ENCODE peak calls at places on chromosomes 12 and 14, in five cellular contexts. S is nephron progenitor cell, U is psoas muscle, T is AG10803, M is hepatocyte. D is an unnamed sample.

GRCh38 chr12:65171073-65171472 is 1.7 kb downstream of the LEMD3 start:
- DNase-seq in S (no peak), U (no peak), T (no peak), M (no peak), D (no peak)

GRCh38 chr14:79576434-79576833 is 634.9 kb downstream of the DIO2 start:
- DNase-seq in S (no peak), U (no peak), T (no peak), M (no peak), D (no peak)

GRCh38 chr12:27573972-27574371 is 50.0 kb downstream of the PPFIBP1 start:
- DNase-seq in S (no peak), U (no peak), T (peak), M (no peak), D (no peak)

GRCh38 chr14:102655154-102655553 is 62.7 kb downstream of the RCOR1 start:
- DNase-seq in S (no peak), U (no peak), T (peak), M (peak), D (no peak)

GRCh38 chr12:128914908-128915563 is 61.8 kb downstream of the GLT1D1 start:
- DNase-seq in S (no peak), U (no peak), T (no peak), M (no peak), D (no peak)

GRCh38 chr14:104442107-104442551 is 137.4 kb upstream of the C14orf180 start:
- DNase-seq in S (no peak), U (no peak), T (no peak), M (no peak), D (peak)

GRCh38 chr14:81164167-81164774 is 56.5 kb downstream of the GTF2A1 start:
- DNase-seq in S (peak), U (peak), T (peak), M (peak), D (no peak)

GRCh38 chr12:27667540-27667939 is 28.7 kb upstream of the REP15 start:
- DNase-seq in S (no peak), U (peak), T (peak), M (no peak), D (no peak)

GRCh38 chr12:123131291-123131831 is 19.5 kb downstream of the PITPNM2 start:
- DNase-seq in S (no peak), U (no peak), T (peak), M (no peak), D (no peak)

GRCh38 chr12:68305278-68305677 is 26.9 kb downstream of the MDM1 start:
- DNase-seq in S (no peak), U (no peak), T (no peak), M (no peak), D (no peak)

GRCh38 chr14:91038439-91038838 is 22.0 kb downstream of the RPS6KA5 start:
- DNase-seq in S (no peak), U (peak), T (peak), M (no peak), D (no peak)

GRCh38 chr12:106046301-106046846 is 92.4 kb downstream of the NUAK1 start:
- DNase-seq in S (no peak), U (no peak), T (no peak), M (no peak), D (no peak)

GRCh38 chr14:58822856-58823255 is 185.1 kb downstream of the DACT1 start:
- DNase-seq in S (no peak), U (no peak), T (no peak), M (no peak), D (no peak)

GRCh38 chr14:103427485-103428443 is 42.5 kb downstream of the MARK3 start:
- DNase-seq in S (no peak), U (no peak), T (peak), M (no peak), D (no peak)

GRCh38 chr14:79528843-79529405 is 682.4 kb downstream of the DIO2 start:
- DNase-seq in S (peak), U (no peak), T (no peak), M (no peak), D (no peak)

GRCh38 chr14:30426463-30426862 is 132.5 kb upstream of the G2E3 start:
- DNase-seq in S (no peak), U (no peak), T (no peak), M (no peak), D (no peak)

GRCh38 chr12:64568313-64568712 is 42.0 kb upstream of the RASSF3 start:
- DNase-seq in S (no peak), U (no peak), T (no peak), M (no peak), D (no peak)

GRCh38 chr14:103003850-103004249 is 53.5 kb downstream of the CDC42BPB start:
- DNase-seq in S (no peak), U (no peak), T (no peak), M (no peak), D (no peak)

GRCh38 chr12:69354561-69355187 is 4.9 kb upstream of the YEATS4 start:
- DNase-seq in S (no peak), U (no peak), T (no peak), M (no peak), D (no peak)

GRCh38 chr12:93894391-93895095 is 217.4 kb downstream of the CRADD start:
- DNase-seq in S (peak), U (peak), T (peak), M (peak), D (no peak)

GRCh38 chr12:53225635-53226424 is 6.2 kb downstream of the RARG start:
- DNase-seq in S (no peak), U (no peak), T (no peak), M (no peak), D (no peak)

GRCh38 chr12:1318327-1319031 is 275.9 kb downstream of the FBXL14 start:
- DNase-seq in S (peak), U (no peak), T (peak), M (peak), D (no peak)

GRCh38 chr14:52272375-52272774 is 4.9 kb downstream of the PTGDR start:
- DNase-seq in S (no peak), U (no peak), T (peak), M (no peak), D (no peak)

GRCh38 chr14:93219103-93219726 is 12.2 kb downstream of the UBR7 start:
- DNase-seq in S (peak), U (no peak), T (peak), M (peak), D (no peak)

GRCh38 chr14:92973265-92973797 is 50.4 kb downstream of the CHGA start:
- DNase-seq in S (peak), U (peak), T (peak), M (peak), D (no peak)

GRCh38 chr12:57771873-57772428 is at the start of gene METTL1:
- DNase-seq in S (peak), U (peak), T (peak), M (peak), D (peak)
- TF ChIP-seq CTCF in S (no peak), U (no peak), T (no peak), M (no peak), D (no peak)

GRCh38 chr14:70952485-70952884 is 45.2 kb downstream of the PCNX1 start:
- DNase-seq in S (no peak), U (no peak), T (no peak), M (no peak), D (no peak)
- TF ChIP-seq CTCF in S (no peak), U (no peak), T (no peak), M (no peak), D (no peak)

GRCh38 chr12:124527861-124528561 is 39.4 kb downstream of the NCOR2 start:
- DNase-seq in S (no peak), U (no peak), T (peak), M (no peak), D (no peak)
- TF ChIP-seq CTCF in S (no peak), U (no peak), T (no peak), M (no peak), D (no peak)

GRCh38 chr14:106840258-106840657 is 1313.9 kb downstream of the TMEM121 start:
- DNase-seq in S (no peak), U (no peak), T (no peak), M (no peak), D (no peak)
- TF ChIP-seq CTCF in S (no peak), U (no peak), T (no peak), M (no peak), D (no peak)

DNA sequence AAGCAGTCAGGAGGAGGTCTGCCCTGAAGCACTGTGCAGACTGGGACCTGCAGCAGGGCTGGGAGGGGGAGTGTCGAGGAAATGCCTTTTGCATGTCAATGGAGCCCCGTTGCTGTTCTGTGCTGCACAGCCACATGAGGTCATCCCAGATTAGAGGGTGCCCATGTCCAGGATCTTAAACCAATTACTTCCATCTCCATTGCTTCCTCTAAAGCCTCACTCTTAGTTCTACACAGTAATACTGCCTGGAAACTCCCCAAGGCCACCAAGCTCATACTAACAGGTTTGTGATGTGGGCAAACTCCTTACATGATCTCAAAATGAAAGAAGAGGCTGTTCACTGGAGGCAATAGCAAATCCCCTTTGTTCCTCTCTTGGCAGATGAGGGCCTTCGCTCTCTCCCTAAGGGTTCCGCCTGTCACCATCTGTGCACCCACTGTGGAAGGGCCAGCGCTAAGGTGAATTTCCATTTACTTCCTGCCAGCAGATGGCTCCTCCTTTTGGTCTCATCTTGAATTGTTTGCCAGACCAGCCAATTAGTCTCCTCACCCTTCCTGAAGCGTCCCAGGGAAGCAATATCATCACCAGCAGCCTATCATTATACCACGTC is 35.4 kb upstream of the LTA4H start:
- DNase-seq in S (no peak), U (no peak), T (peak), M (no peak), D (no peak)
- TF ChIP-seq CTCF in S (no peak), U (no peak), T (peak), M (peak), D (no peak)

DNA sequence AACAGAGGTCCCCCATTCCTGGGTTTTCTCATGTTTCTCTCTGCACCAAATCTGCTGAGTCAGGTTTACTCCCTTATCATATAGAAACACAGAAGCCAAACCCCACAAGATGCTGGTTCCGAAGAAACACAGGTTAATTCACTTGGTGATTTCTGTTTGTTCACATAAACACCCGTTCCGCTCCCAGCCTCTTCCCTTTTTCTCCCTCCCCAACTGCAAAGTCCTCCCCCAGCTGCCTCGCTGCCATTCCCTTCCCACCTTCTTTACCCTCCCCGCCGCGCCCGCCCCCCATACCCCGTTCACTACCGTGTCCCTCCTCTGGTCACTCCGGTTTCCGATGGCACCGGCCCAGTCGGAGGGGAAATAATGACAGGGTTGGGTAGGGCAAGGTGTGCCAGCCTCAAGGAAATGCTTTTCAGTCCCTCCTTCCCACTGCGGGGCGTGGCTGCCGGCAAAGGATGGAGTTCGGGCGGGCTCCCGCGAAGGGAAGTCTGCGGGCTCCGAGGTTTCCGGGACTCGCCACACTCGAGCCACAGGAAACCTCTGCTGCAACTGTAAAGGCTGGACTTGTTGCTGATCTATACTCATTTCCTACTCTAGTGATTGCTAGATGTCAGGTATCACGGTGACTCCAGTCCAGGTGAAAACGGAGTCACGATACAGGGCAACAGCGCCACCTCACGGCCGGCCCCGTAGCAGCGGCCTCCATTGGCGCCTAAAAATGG is at the start of gene STYK1:
- DNase-seq in S (peak), U (peak), T (peak), M (peak), D (peak)
- TF ChIP-seq CTCF in S (peak), U (peak), T (peak), M (peak), D (no peak)

GRCh38 chr14:23040100-23040499 is 1.9 kb upstream of the PSMB11 start:
- DNase-seq in S (no peak), U (no peak), T (no peak), M (no peak), D (no peak)

GRCh38 chr14:23030936-23031335 is 3.8 kb downstream of the PSMB5 start:
- DNase-seq in S (no peak), U (no peak), T (no peak), M (no peak), D (no peak)

GRCh38 chr14:23035303-23036164 is 834 bp upstream of the PSMB5 start:
- DNase-seq in S (no peak), U (no peak), T (no peak), M (no peak), D (no peak)

GRCh38 chr14:23033801-23034497 is 751 bp downstream of the PSMB5 start:
- DNase-seq in S (no peak), U (no peak), T (no peak), M (no peak), D (no peak)

GRCh38 chr14:23034498-23035302 is at the start of gene PSMB5:
- DNase-seq in S (peak), U (peak), T (peak), M (peak), D (peak)
- TF ChIP-seq CTCF in S (no peak), U (no peak), T (peak), M (no peak), D (no peak)